ENCODE peak calls at places on chromosomes 12 and 14, in four cellular contexts. J is K562, R is HepG2, G is GM12878. W is an unnamed sample.

GRCh38 chr12:132772551-132772950 is 10.9 kb upstream of the ANKLE2 start:
- DNase-seq in J (no peak), R (no peak), G (no peak), W (no peak)

GRCh38 chr14:104424406-104425072 is 155.0 kb upstream of the C14orf180 start:
- DNase-seq in J (no peak), R (no peak), G (no peak), W (no peak)

GRCh38 chr14:53850714-53851296 is 105.8 kb downstream of the BMP4 start:
- DNase-seq in J (no peak), R (peak; percentile 91), G (no peak), W (no peak)

GRCh38 chr14:20857630-20858261 is 33.4 kb upstream of the RNASE3 start:
- DNase-seq in J (peak; percentile 66), R (peak; percentile 50), G (no peak), W (peak; percentile 71)

GRCh38 chr12:11869901-11870300 is 200.8 kb upstream of the BCL2L14 start:
- DNase-seq in J (no peak), R (no peak), G (no peak), W (no peak)

GRCh38 chr12:109944975-109945374 is 44.9 kb downstream of the TCHP start:
- DNase-seq in J (no peak), R (peak; percentile 58), G (no peak), W (peak; percentile 78)

GRCh38 chr14:61178226-61179060 is 102.7 kb downstream of the TMEM30B start:
- DNase-seq in J (no peak), R (peak; percentile 85), G (no peak), W (no peak)

GRCh38 chr12:71626768-71627167 is 36.9 kb downstream of the ZFC3H1 start:
- DNase-seq in J (no peak), R (peak; percentile 45), G (no peak), W (no peak)

GRCh38 chr14:39383026-39383626 is 49.1 kb downstream of the FBXO33 start:
- DNase-seq in J (no peak), R (no peak), G (no peak), W (no peak)

GRCh38 chr14:64968651-64969050 is 3.5 kb downstream of the RAB15 start:
- DNase-seq in J (no peak), R (no peak), G (no peak), W (no peak)

GRCh38 chr12:99769581-99769980 is 122.0 kb downstream of the GARIN6 start:
- DNase-seq in J (no peak), R (no peak), G (no peak), W (no peak)

DNA sequence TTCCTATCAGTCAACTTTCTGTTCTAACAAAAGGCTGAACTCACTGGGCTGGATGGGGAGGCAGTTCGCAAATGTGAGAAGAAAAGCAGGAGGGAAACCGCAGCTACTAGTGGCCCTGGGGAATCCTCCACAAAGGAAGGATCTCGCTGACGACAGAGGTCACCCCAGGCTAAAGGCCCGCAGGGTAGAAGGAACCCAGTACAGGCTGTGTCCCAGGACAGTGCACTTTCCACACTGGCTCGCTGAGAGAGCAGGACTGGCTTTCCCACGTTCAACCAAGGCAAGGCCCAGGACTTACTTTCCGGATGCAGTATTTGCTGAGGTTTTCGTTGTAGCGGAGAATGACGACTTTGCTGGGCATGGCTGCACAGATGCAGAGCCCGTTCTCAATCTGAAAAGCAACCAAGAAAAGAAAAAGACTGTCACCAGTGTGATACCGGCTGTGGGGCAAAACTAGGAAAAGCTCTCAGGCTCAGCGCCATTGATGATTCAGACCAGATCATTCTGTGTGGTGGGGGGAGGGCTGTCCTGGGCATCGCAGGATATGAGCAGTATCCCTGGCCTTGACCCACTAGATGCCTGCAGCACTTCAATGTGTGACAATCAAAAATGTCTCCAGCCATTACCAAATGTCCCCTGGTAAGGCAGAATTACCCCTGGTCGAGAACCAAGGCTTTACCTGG is 36.3 kb downstream of the PRKAB1 start:
- DNase-seq in J (no peak), R (no peak), G (no peak), W (no peak)
- TF ChIP-seq CBFB in J (no peak), R (no peak), G (no peak), W (no peak)

GRCh38 chr14:99925471-99925870 is 132.3 kb downstream of the EML1 start:
- DNase-seq in J (no peak), R (no peak), G (no peak), W (no peak)

GRCh38 chr14:99931308-99931707 is 133.9 kb upstream of the EVL start:
- DNase-seq in J (no peak), R (no peak), G (no peak), W (no peak)

GRCh38 chr14:99929601-99930000 is 135.6 kb upstream of the EVL start:
- DNase-seq in J (no peak), R (no peak), G (no peak), W (no peak)

GRCh38 chr14:99928963-99929362 is 135.8 kb downstream of the EML1 start:
- DNase-seq in J (no peak), R (no peak), G (no peak), W (no peak)

DNA sequence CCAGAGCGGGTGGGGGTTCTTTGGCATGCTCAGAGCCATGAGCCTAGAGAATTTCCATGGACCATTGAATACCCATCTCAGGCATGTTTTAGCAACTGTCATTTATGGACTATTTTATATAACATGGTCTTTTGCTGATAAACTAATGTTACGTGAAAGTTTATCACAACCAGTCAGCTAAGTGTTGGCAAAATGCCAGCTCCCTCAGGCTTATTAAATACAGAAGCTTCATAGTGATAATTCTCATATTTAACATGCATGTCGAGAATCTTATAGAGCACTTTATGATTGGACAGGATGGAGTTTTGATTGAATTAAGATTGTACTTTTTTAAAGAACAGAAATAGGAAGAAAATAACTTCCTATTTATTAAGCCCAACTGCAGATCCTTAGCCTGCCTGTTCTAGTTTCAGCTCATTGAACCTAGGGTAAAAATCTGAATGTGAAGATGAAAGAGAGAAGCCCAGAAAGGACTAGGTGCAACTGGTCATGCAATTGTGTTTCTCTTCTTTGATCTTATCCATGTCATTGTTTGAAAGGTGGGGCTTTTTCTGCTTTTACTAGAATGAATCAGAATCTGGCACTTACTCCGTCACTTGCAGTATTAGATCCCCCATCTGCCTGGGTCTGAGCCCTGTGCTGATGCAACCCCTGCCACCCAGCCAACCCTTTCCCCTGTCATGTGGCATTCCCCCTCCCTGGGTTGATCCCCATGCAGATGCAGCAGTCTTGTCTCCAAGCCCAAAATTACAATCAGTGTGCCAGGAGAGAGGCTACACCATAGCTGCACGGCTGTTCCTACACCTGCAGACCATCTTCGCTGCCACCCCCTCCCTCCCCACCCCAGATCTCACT is 134.6 kb upstream of the EVL start:
- DNase-seq in J (no peak), R (no peak), G (peak; percentile 82), W (no peak)
- TF ChIP-seq ATF3 in J (no peak), R (no peak), G (no peak), W (no peak)

GRCh38 chr12:130707571-130707891 is 8.6 kb downstream of the RIMBP2 start:
- DNase-seq in J (no peak), R (no peak), G (no peak), W (no peak)
- TF ChIP-seq CBFB in J (no peak), R (no peak), G (no peak), W (no peak)

GRCh38 chr12:31499567-31499966 is 91.4 kb downstream of the DENND5B start:
- DNase-seq in J (no peak), R (no peak), G (no peak), W (no peak)
- TF ChIP-seq ATF3 in J (no peak), R (no peak), G (no peak), W (no peak)